ENCODE peak calls at places on chromosomes 5 and 9, in five cellular contexts. G is stimulated activated CD4-positive, alpha-beta T cell treated with anti-CD3 and anti-CD28 coated beads, Interleukin-1b, Interleukin-23, amount 100 ng/mL, for 1 hour; Q is activated CD8-positive, alpha-beta memory T cell treated with anti-CD3 and anti-CD28 coated beads for 1 hour; P is CD8-positive, alpha-beta T cell; Z is RWPE1. C is an unnamed sample.

GRCh38 chr9:121577201-121577600 is 74.2 kb upstream of the DAB2IP start:
- DNase-seq in P (no peak), Z (no peak), Q (no peak), G (no peak), C (no peak)

GRCh38 chr9:77166193-77166592 is 11.1 kb upstream of the VPS13A start:
- DNase-seq in G (no peak), Q (no peak), P (no peak), Z (no peak), C (no peak)

GRCh38 chr9:642014-642413 is 199.5 kb upstream of the DMRT1 start:
- DNase-seq in P (no peak), G (no peak), Q (no peak), Z (no peak), C (no peak)

GRCh38 chr9:89461302-89461701 is 36.6 kb downstream of the SEMA4D start:
- DNase-seq in G (no peak), Z (peak; percentile 51), P (no peak), Q (no peak), C (no peak)

GRCh38 chr5:140073296-140073695 is 30.2 kb upstream of the NRG2 start:
- DNase-seq in Z (peak; percentile 45), P (no peak), Q (no peak), G (no peak), C (no peak)

GRCh38 chr9:113634597-113635515 is 171.3 kb downstream of the RGS3 start:
- DNase-seq in Q (no peak), G (no peak), Z (no peak), P (no peak), C (no peak)

GRCh38 chr9:70053864-70054263 is 10.2 kb downstream of the MAMDC2 start:
- DNase-seq in P (no peak), G (no peak), Z (peak; percentile 89), Q (no peak), C (no peak)

GRCh38 chr5:126015244-126016054 is 407.8 kb upstream of the GRAMD2B start:
- DNase-seq in Q (no peak), G (no peak), Z (no peak), P (no peak), C (no peak)

GRCh38 chr9:72351538-72352453 is 13.2 kb downstream of the ZFAND5 start:
- DNase-seq in Z (no peak), P (no peak), G (no peak), Q (no peak), C (no peak)

GRCh38 chr9:1939926-1940368 is 75.2 kb upstream of the SMARCA2 start:
- DNase-seq in Q (no peak), Z (peak; percentile 1), G (no peak), P (no peak), C (no peak)

GRCh38 chr5:92917044-92917443 is 664.0 kb downstream of the NR2F1-AS1 start:
- DNase-seq in Q (no peak), G (no peak), P (no peak), Z (no peak), C (no peak)

GRCh38 chr9:86836797-86837196 is 110.5 kb downstream of the GAS1 start:
- DNase-seq in P (no peak), Q (no peak), Z (no peak), G (no peak), C (no peak)

GRCh38 chr5:137847699-137848098 is 20.0 kb upstream of the MYOT start:
- DNase-seq in P (no peak), Q (no peak), Z (no peak), G (no peak), C (no peak)

GRCh38 chr9:90300901-90301688 is 341.5 kb downstream of the DIRAS2 start:
- DNase-seq in Z (peak; percentile 96), Q (no peak), G (no peak), P (no peak), C (peak; percentile 8)

GRCh38 chr5:14816999-14817761 is 54.4 kb downstream of the ANKH start:
- DNase-seq in P (no peak), Z (peak; percentile 81), Q (no peak), G (no peak), C (no peak)

GRCh38 chr9:121598167-121599000 is 53.0 kb upstream of the DAB2IP start:
- DNase-seq in Z (peak; percentile 85), P (no peak), Q (no peak), G (no peak), C (peak; percentile 47)

GRCh38 chr5:42641321-42642005 is 115.2 kb upstream of the CCDC152 start:
- DNase-seq in Q (no peak), P (no peak), G (no peak), Z (peak; percentile 64), C (no peak)

GRCh38 chr9:36396985-36397384 is 3.1 kb downstream of the RNF38 start:
- DNase-seq in G (no peak), Q (no peak), P (no peak), Z (no peak), C (no peak)

GRCh38 chr5:540215-541147 is 16.2 kb upstream of the SLC9A3 start:
- DNase-seq in Q (no peak), G (no peak), P (no peak), Z (no peak), C (no peak)

GRCh38 chr9:76180541-76180940 is 213.7 kb downstream of the RFK start:
- DNase-seq in Q (no peak), P (no peak), G (no peak), Z (peak; percentile 42), C (no peak)